ENCODE peak calls at places on chromosome 19, in five cellular contexts. One of them, this sample, is unnamed.

GRCh38 chr19:11138659-11139526 is 16.7 kb downstream of the SPC24 start:
- ATAC-seq in left lung: peak; percentile 40
- ATAC-seq in IMR-90: peak; percentile 60
- ATAC-seq in PC-3: peak; percentile 57
- ATAC-seq in pancreas: peak; percentile 40
- ATAC-seq in this sample: peak; percentile 70

GRCh38 chr19:33432408-33433170 is 59.1 kb downstream of the CEBPG start:
- ATAC-seq in left lung: no peak
- ATAC-seq in IMR-90: no peak
- ATAC-seq in PC-3: no peak
- ATAC-seq in pancreas: peak; percentile 32
- ATAC-seq in this sample: no peak

GRCh38 chr19:31340059-31341025 is 8.9 kb downstream of the TSHZ3 start:
- ATAC-seq in left lung: peak; percentile 27
- ATAC-seq in IMR-90: no peak
- ATAC-seq in PC-3: no peak
- ATAC-seq in pancreas: peak; percentile 29
- ATAC-seq in this sample: no peak

GRCh38 chr19:3670796-3671679 is 29.2 kb downstream of the PIP5K1C start:
- ATAC-seq in left lung: peak; percentile 56
- ATAC-seq in IMR-90: peak; percentile 58
- ATAC-seq in PC-3: no peak
- ATAC-seq in pancreas: peak; percentile 31
- ATAC-seq in this sample: peak; percentile 74

GRCh38 chr19:51179297-51179696 is 37.2 kb downstream of the SIGLEC7 start:
- ATAC-seq in left lung: no peak
- ATAC-seq in IMR-90: no peak
- ATAC-seq in PC-3: no peak
- ATAC-seq in pancreas: no peak
- ATAC-seq in this sample: no peak

GRCh38 chr19:21269813-21270212 is 59.4 kb downstream of the ZNF708 start:
- ATAC-seq in left lung: no peak
- ATAC-seq in IMR-90: no peak
- ATAC-seq in PC-3: no peak
- ATAC-seq in pancreas: no peak
- ATAC-seq in this sample: no peak

GRCh38 chr19:18590273-18591272 is 2.0 kb downstream of the REX1BD start:
- ATAC-seq in left lung: no peak
- ATAC-seq in IMR-90: no peak
- ATAC-seq in PC-3: no peak
- ATAC-seq in pancreas: no peak
- ATAC-seq in this sample: no peak

GRCh38 chr19:52660981-52661380 is 22.8 kb upstream of the ZNF83 start:
- ATAC-seq in left lung: no peak
- ATAC-seq in IMR-90: peak; percentile 74
- ATAC-seq in PC-3: no peak
- ATAC-seq in pancreas: no peak
- ATAC-seq in this sample: no peak

GRCh38 chr19:30669329-30670010 is 297.3 kb downstream of the ZNF536 start:
- ATAC-seq in left lung: peak; percentile 64
- ATAC-seq in IMR-90: peak; percentile 72
- ATAC-seq in PC-3: peak; percentile 43
- ATAC-seq in pancreas: no peak
- ATAC-seq in this sample: no peak

DNA sequence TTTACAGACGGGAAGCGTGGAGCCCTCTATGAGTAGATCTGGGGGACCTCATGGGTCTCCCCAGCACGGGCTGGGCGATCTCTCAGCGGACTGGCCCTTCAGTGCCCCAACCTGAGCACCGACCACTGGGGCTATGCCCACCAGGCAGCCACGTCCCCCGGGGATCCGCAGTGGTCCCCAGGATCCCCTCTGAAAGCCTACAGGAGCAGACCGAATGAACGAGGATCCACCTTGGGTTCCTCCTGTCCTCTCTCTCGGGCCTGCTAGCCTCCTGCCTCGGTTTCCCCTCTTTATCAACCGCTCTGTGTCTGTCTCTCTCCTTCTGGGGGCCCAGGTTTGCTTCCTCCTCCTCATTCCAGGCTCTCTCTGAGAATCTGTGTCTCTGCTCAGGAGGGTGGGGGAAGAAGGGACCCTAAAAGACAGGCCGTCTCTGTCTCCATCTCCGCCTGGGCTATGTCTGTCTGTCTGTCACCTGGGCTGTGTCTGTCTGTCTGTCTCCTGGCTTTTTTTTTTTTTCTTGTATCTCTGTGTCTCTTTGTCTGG is 2.0 kb upstream of the MEIS3 start:
- ATAC-seq in left lung: no peak
- ATAC-seq in IMR-90: no peak
- ATAC-seq in PC-3: no peak
- ATAC-seq in pancreas: no peak
- ATAC-seq in this sample: no peak
- H3K4me1 ChIP-seq in left lung: peaks cover 6% of the 10 kb centered on the region
- H3K4me1 ChIP-seq in IMR-90: peaks cover 9% of the 10 kb centered on the region
- H3K4me1 ChIP-seq in PC-3: no peaks in the 10 kb centered on the region
- H3K4me1 ChIP-seq in pancreas: no peaks in the 10 kb centered on the region
- H3K4me1 ChIP-seq in this sample: peaks cover 41% of the 10 kb centered on the region

GRCh38 chr19:39224910-39225309 is 19.9 kb downstream of the IFNL3 start:
- ATAC-seq in left lung: no peak
- ATAC-seq in IMR-90: no peak
- ATAC-seq in PC-3: no peak
- ATAC-seq in pancreas: no peak
- ATAC-seq in this sample: no peak

GRCh38 chr19:39218230-39219007 is 14.4 kb upstream of the SYCN start:
- ATAC-seq in left lung: no peak
- ATAC-seq in IMR-90: no peak
- ATAC-seq in PC-3: no peak
- ATAC-seq in pancreas: no peak
- ATAC-seq in this sample: no peak

GRCh38 chr19:39223703-39224279 is 19.7 kb upstream of the SYCN start:
- ATAC-seq in left lung: no peak
- ATAC-seq in IMR-90: peak; percentile 80
- ATAC-seq in PC-3: no peak
- ATAC-seq in pancreas: no peak
- ATAC-seq in this sample: no peak
- H3K27ac ChIP-seq in left lung: no peak overlapping the region
- H3K27ac ChIP-seq in IMR-90: no peak overlapping the region
- H3K27ac ChIP-seq in PC-3: no peak overlapping the region
- H3K27ac ChIP-seq in pancreas: no peak overlapping the region
- H3K27ac ChIP-seq in this sample: no peak overlapping the region

DNA sequence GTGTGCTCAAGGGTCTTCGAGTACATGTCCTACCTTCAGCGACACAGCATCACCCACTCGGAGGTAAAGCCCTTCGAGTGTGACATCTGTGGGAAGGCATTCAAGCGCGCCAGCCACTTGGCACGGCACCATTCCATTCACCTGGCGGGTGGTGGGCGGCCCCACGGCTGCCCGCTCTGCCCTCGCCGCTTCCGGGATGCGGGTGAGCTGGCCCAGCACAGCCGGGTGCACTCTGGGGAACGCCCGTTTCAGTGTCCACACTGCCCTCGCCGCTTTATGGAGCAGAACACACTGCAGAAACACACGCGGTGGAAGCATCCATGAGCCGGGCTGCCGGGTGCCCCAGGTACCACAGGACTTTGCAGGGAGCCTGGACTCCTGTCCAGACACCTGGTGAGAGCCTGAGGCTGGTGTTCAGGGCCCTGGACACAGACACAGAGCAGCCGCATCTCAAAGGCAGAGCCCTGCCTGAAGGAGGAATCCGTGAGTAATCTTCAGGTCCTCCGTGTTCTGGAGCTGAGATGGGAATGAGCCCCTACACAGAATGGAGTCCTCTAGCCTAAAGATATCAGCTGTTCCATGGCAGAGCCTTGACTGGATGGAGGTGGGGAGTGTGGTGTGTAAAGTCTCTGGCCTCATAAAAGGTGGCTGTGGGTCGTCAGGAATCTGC is 1.5 kb downstream of the ZNF581 start:
- ATAC-seq in left lung: no peak
- ATAC-seq in IMR-90: no peak
- ATAC-seq in PC-3: no peak
- ATAC-seq in pancreas: no peak
- ATAC-seq in this sample: no peak
- H3K4me1 ChIP-seq in left lung: peaks cover 81% of the 10 kb centered on the region
- H3K4me1 ChIP-seq in IMR-90: peaks cover 17% of the 10 kb centered on the region
- H3K4me1 ChIP-seq in PC-3: peaks cover 45% of the 10 kb centered on the region
- H3K4me1 ChIP-seq in pancreas: peaks cover 17% of the 10 kb centered on the region
- H3K4me1 ChIP-seq in this sample: peaks cover 49% of the 10 kb centered on the region

DNA sequence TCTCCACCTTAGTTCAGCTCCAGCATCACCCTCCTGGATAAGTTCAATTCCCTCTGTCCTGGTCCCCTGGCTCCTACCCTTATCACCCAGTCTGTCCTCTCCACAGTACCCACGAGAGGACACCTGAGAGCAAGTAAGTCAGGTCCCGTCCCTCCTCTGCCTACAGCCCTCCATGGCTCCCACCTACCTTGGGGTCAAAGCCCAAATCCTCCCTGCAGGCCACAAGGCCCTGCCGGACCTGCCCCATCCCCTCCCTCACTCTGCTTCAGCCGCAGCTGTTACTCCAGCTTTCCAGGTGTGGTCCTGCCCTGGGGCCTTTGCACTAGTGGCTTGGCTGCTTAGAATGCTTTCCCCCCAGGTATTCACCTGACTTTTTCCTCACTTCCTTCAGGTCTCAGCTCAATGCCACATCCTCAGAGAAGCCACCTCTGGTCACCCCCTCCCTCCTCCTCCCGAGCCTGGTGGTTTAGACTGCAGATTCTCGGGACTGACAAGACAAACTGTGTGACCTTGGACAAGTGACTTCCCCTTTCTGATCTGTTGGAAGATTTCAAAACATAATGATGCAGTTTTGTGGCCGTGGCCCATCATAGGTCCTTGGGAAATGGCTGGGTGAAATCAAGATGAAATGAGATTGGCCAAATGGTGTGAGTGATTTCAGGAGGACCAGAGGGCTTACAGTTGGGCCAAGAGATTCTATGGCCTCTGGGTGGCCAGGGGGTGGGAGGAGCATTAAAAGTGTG is 3.6 kb downstream of the TUBB4A start:
- ATAC-seq in left lung: no peak
- ATAC-seq in IMR-90: no peak
- ATAC-seq in PC-3: no peak
- ATAC-seq in pancreas: no peak
- ATAC-seq in this sample: no peak
- H3K27ac ChIP-seq in left lung: no peak overlapping the region
- H3K27ac ChIP-seq in IMR-90: no peak overlapping the region
- H3K27ac ChIP-seq in PC-3: no peak overlapping the region
- H3K27ac ChIP-seq in pancreas: no peak overlapping the region
- H3K27ac ChIP-seq in this sample: no peak overlapping the region

This sample was measured in gastroesophageal sphincter.